ENCODE peak calls at places on chromosomes 16 and 17, in five cellular contexts. One of them, this sample, is unnamed. For H3K4me1, the result is how much of the 10 kb centered on the place peaks cover.

GRCh38 chr17:35683588-35683987 is 47.9 kb upstream of the RASL10B start:
- DNase-seq in sigmoid colon: no peak
- DNase-seq in GM23338: no peak
- DNase-seq in IMR-90: no peak
- DNase-seq in stomach: no peak
- DNase-seq in this sample: no peak

GRCh38 chr16:80803341-80804060 is 897 bp downstream of the CDYL2 start:
- DNase-seq in stomach: peak
- DNase-seq in IMR-90: no peak
- DNase-seq in sigmoid colon: no peak
- DNase-seq in GM23338: peak
- DNase-seq in this sample: peak

GRCh38 chr17:65057520-65058075 is 1.1 kb upstream of the GNA13 start:
- DNase-seq in stomach: peak
- DNase-seq in GM23338: no peak
- DNase-seq in sigmoid colon: peak
- DNase-seq in IMR-90: no peak
- DNase-seq in this sample: no peak

GRCh38 chr16:60261425-60261824 is 1527.3 kb upstream of the GOT2 start:
- DNase-seq in IMR-90: no peak
- DNase-seq in stomach: no peak
- DNase-seq in sigmoid colon: no peak
- DNase-seq in GM23338: peak
- DNase-seq in this sample: no peak

GRCh38 chr17:41004397-41004796 is 4.5 kb downstream of the KRTAP3-1 start:
- DNase-seq in IMR-90: no peak
- DNase-seq in GM23338: no peak
- DNase-seq in sigmoid colon: no peak
- DNase-seq in stomach: no peak
- DNase-seq in this sample: no peak

GRCh38 chr16:12095275-12096161 is 119.0 kb downstream of the SNX29 start:
- DNase-seq in stomach: peak
- DNase-seq in sigmoid colon: peak
- DNase-seq in IMR-90: peak
- DNase-seq in GM23338: peak
- DNase-seq in this sample: peak

GRCh38 chr17:4101127-4101798 is 41.6 kb downstream of the ZZEF1 start:
- DNase-seq in stomach: no peak
- DNase-seq in sigmoid colon: no peak
- DNase-seq in GM23338: no peak
- DNase-seq in IMR-90: peak
- DNase-seq in this sample: no peak

GRCh38 chr17:61139219-61139618 is 260.4 kb upstream of the TBX2 start:
- DNase-seq in IMR-90: peak
- DNase-seq in GM23338: no peak
- DNase-seq in sigmoid colon: no peak
- DNase-seq in stomach: peak
- DNase-seq in this sample: no peak

GRCh38 chr17:78517421-78517820 is 59.8 kb downstream of the DNAH17 start:
- DNase-seq in GM23338: no peak
- DNase-seq in IMR-90: no peak
- DNase-seq in stomach: no peak
- DNase-seq in sigmoid colon: peak
- DNase-seq in this sample: no peak

GRCh38 chr17:51921500-51921899 is 237.0 kb downstream of the CA10 start:
- DNase-seq in sigmoid colon: no peak
- DNase-seq in stomach: no peak
- DNase-seq in IMR-90: no peak
- DNase-seq in GM23338: peak
- DNase-seq in this sample: no peak

GRCh38 chr16:21946889-21947635 is 6.1 kb upstream of the UQCRC2 start:
- DNase-seq in stomach: no peak
- DNase-seq in GM23338: no peak
- DNase-seq in sigmoid colon: no peak
- DNase-seq in IMR-90: no peak
- DNase-seq in this sample: no peak

GRCh38 chr16:67000384-67001158 is 12.2 kb downstream of the CES4A start:
- DNase-seq in GM23338: peak
- DNase-seq in stomach: peak
- DNase-seq in sigmoid colon: peak
- DNase-seq in IMR-90: no peak
- DNase-seq in this sample: no peak

GRCh38 chr17:2405247-2405926 is 4.5 kb upstream of the MNT start:
- DNase-seq in stomach: peak
- DNase-seq in GM23338: no peak
- DNase-seq in sigmoid colon: peak
- DNase-seq in IMR-90: peak
- DNase-seq in this sample: no peak

GRCh38 chr17:79281803-79282202 is 207.2 kb downstream of the ENGASE start:
- DNase-seq in sigmoid colon: no peak
- DNase-seq in stomach: no peak
- DNase-seq in IMR-90: no peak
- DNase-seq in GM23338: no peak
- DNase-seq in this sample: no peak

GRCh38 chr16:76335187-76335974 is 58.2 kb downstream of the CNTNAP4 start:
- DNase-seq in sigmoid colon: no peak
- DNase-seq in GM23338: no peak
- DNase-seq in IMR-90: no peak
- DNase-seq in stomach: no peak
- DNase-seq in this sample: no peak

GRCh38 chr17:32191306-32191705 is 49.0 kb downstream of the RHOT1 start:
- DNase-seq in GM23338: no peak
- DNase-seq in IMR-90: peak
- DNase-seq in stomach: no peak
- DNase-seq in sigmoid colon: no peak
- DNase-seq in this sample: no peak

GRCh38 chr16:60151987-60152386 is 1417.9 kb upstream of the GOT2 start:
- DNase-seq in sigmoid colon: no peak
- DNase-seq in GM23338: no peak
- DNase-seq in stomach: no peak
- DNase-seq in IMR-90: no peak
- DNase-seq in this sample: no peak

GRCh38 chr16:78227855-78228254 is 128.4 kb downstream of the WWOX start:
- DNase-seq in stomach: no peak
- DNase-seq in GM23338: peak
- DNase-seq in IMR-90: no peak
- DNase-seq in sigmoid colon: no peak
- DNase-seq in this sample: no peak

GRCh38 chr16:66511615-66512500 is 38.1 kb downstream of the TK2 start:
- DNase-seq in stomach: peak
- DNase-seq in GM23338: peak
- DNase-seq in sigmoid colon: peak
- DNase-seq in IMR-90: peak
- DNase-seq in this sample: no peak

DNA sequence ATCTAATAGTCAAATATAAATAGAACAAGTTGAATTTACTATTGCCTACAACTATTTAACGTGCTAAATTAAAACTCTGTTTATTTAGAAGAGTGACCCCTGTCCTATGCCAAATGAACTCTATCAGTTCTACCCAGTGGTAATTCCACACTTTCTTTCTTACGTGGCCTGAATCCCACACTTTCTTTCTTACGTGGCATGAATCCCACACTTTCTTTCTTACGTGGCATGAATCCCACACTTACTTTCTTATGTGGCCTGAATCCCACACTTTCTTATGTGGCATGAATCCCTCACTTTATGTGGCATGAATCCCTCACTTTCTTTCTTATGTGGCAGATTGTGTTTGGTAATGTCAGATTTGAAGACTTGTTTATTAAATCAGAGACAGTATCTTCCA is 6.2 kb downstream of the FOXK2 start:
- DNase-seq in stomach: no peak
- DNase-seq in GM23338: no peak
- DNase-seq in sigmoid colon: no peak
- DNase-seq in IMR-90: no peak
- DNase-seq in this sample: no peak
- H3K4me1 ChIP-seq in stomach: half or more
- H3K4me1 ChIP-seq in GM23338: under half
- H3K4me1 ChIP-seq in sigmoid colon: under half
- H3K4me1 ChIP-seq in IMR-90: under half
- H3K4me1 ChIP-seq in this sample: under half

DNA sequence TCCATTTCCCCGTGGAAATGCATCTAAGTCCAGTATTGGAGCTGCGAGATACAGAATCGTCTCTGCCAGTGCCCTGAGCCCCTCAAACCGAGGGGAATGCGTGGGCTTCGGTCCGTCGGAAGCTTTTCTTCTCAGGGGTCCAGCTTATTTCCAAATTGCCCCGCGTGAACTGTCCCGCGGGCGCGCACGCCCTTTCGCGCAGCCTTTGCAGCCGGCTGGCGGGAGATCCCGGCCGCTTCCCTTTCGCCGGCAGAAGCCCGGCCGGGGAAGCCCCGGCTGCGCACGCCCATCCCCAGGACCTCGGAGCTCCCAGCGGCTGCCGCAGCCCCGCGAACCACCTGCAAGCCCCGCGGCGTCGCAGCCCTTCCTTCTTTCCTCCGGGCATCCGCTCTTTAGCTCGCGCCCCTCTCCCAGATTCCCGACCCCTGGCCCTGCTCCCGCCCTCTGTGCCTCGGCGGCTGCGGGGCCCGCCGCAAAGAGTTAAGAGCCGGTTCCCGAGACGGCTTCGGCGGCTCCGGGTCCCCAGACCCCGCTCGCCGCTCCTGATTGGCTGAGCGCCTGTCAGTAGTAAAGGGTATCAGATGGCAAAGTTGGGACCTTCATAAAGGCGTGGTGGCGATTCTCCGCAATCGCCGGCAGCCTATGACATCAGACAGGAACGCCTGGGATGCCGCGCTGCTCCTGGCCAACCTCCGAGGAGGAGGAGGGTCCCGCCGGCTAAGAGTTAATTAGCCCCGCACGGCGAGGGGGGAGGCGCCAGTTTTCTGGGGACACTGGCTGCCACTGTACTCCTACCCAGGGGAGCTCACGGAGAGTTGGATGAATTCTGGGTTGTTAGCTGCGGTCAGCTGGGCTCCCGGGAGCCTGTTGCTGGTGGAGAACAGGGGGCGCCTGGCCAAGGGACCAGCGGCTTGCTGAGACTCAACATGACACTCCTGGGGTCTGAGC is at the start of gene MYOCD:
- DNase-seq in stomach: peak
- DNase-seq in GM23338: peak
- DNase-seq in sigmoid colon: peak
- DNase-seq in IMR-90: peak
- DNase-seq in this sample: no peak
- TF ChIP-seq CTCF in stomach: no peak
- TF ChIP-seq CTCF in GM23338: peak
- TF ChIP-seq CTCF in sigmoid colon: no peak
- TF ChIP-seq CTCF in IMR-90: peak
- TF ChIP-seq CTCF in this sample: no peak

GRCh38 chr17:28726912-28727726 is 1.1 kb upstream of the TLCD1 start:
- DNase-seq in stomach: peak
- DNase-seq in IMR-90: peak
- DNase-seq in sigmoid colon: peak
- DNase-seq in GM23338: peak
- DNase-seq in this sample: peak

GRCh38 chr17:28728364-28729200 is at the start of gene NEK8:
- DNase-seq in GM23338: peak
- DNase-seq in IMR-90: peak
- DNase-seq in sigmoid colon: peak
- DNase-seq in stomach: peak
- DNase-seq in this sample: peak

GRCh38 chr17:28726396-28726911 is 421 bp upstream of the TLCD1 start:
- DNase-seq in sigmoid colon: peak
- DNase-seq in GM23338: peak
- DNase-seq in stomach: peak
- DNase-seq in IMR-90: peak
- DNase-seq in this sample: no peak

GRCh38 chr17:28725660-28726395 is at the start of gene TLCD1:
- DNase-seq in sigmoid colon: peak
- DNase-seq in stomach: peak
- DNase-seq in IMR-90: peak
- DNase-seq in GM23338: peak
- DNase-seq in this sample: peak

DNA sequence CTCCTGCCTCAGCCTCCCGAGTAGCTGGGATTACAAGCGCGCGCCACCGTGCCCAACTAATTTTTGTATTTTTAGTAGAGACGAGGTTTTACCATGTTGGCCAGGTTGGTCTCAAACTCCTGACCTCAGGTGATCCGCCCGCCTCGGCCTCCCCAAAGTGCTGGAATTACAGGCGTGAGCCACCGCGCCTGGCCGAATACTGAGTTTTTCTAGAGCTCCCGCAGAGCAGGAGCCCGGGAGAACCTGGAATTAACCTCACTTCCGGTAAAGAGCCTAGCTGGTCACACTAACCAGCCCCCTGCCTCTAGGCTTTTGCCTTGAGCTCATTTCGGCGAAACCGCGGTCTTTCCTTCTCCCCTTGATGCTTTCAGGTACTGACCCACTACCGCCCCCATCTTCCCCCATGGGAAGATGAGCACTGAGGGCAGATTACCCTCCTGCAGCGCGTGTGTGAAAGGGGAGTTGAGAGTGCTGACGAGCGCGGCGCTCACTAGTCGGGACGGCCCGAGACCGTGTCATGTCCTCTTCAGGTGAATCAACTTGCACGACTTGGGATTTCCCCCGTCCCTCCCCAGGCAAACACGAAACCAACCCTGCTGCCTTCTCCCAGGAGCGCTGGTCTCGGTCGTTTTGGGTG is 743 bp upstream of the NEK8 start:
- DNase-seq in sigmoid colon: peak
- DNase-seq in IMR-90: peak
- DNase-seq in stomach: peak
- DNase-seq in GM23338: peak
- DNase-seq in this sample: peak
- H3K4me1 ChIP-seq in sigmoid colon: under half
- H3K4me1 ChIP-seq in IMR-90: under half
- H3K4me1 ChIP-seq in stomach: half or more
- H3K4me1 ChIP-seq in GM23338: under half
- H3K4me1 ChIP-seq in this sample: under half

GRCh38 chr16:47973552-47973951 is 182.2 kb downstream of the ABCC12 start:
- DNase-seq in IMR-90: no peak
- DNase-seq in stomach: no peak
- DNase-seq in GM23338: no peak
- DNase-seq in sigmoid colon: no peak
- DNase-seq in this sample: no peak

GRCh38 chr16:47967374-47967773 is 188.4 kb downstream of the ABCC12 start:
- DNase-seq in IMR-90: no peak
- DNase-seq in GM23338: no peak
- DNase-seq in stomach: no peak
- DNase-seq in sigmoid colon: no peak
- DNase-seq in this sample: no peak

GRCh38 chr16:47972246-47972985 is 183.4 kb downstream of the ABCC12 start:
- DNase-seq in IMR-90: no peak
- DNase-seq in stomach: no peak
- DNase-seq in GM23338: no peak
- DNase-seq in sigmoid colon: no peak
- DNase-seq in this sample: no peak

GRCh38 chr16:47971225-47971624 is 184.6 kb downstream of the ABCC12 start:
- DNase-seq in stomach: no peak
- DNase-seq in GM23338: no peak
- DNase-seq in IMR-90: no peak
- DNase-seq in sigmoid colon: no peak
- DNase-seq in this sample: no peak

GRCh38 chr16:47970291-47970931 is 185.4 kb downstream of the ABCC12 start:
- DNase-seq in sigmoid colon: no peak
- DNase-seq in stomach: no peak
- DNase-seq in IMR-90: peak
- DNase-seq in GM23338: peak
- DNase-seq in this sample: no peak
- TF ChIP-seq CTCF in sigmoid colon: no peak
- TF ChIP-seq CTCF in stomach: no peak
- TF ChIP-seq CTCF in IMR-90: no peak
- TF ChIP-seq CTCF in GM23338: no peak
- TF ChIP-seq CTCF in this sample: no peak